ENCODE peak calls at places on chromosome 18, in eight cellular contexts. B, Z, S, I, A, E, G and C are unnamed samples.

GRCh38 chr18:68399721-68400120 is 315.2 kb downstream of the TMX3 start:
- DNase-seq in B (no peak), Z (no peak), S (no peak), I (no peak), A (no peak), E (no peak), G (no peak), C (no peak)

GRCh38 chr18:47204908-47205522 is 28.9 kb upstream of the IER3IP1 start:
- DNase-seq in B (no peak), Z (peak), S (peak), I (peak), A (peak), E (no peak), G (peak), C (peak)

GRCh38 chr18:26453370-26454030 is 94.9 kb downstream of the KCTD1 start:
- DNase-seq in B (no peak), Z (no peak), S (no peak), I (no peak), A (peak), E (no peak), G (no peak), C (no peak)

GRCh38 chr18:9629709-9630108 is 15.3 kb upstream of the PPP4R1 start:
- DNase-seq in B (no peak), Z (no peak), S (no peak), I (no peak), A (no peak), E (no peak), G (no peak), C (no peak)

GRCh38 chr18:43681661-43682060 is 404.4 kb upstream of the SYT4 start:
- DNase-seq in B (no peak), Z (no peak), S (no peak), I (no peak), A (no peak), E (no peak), G (no peak), C (no peak)

GRCh38 chr18:58557013-58557435 is 71.9 kb downstream of the ALPK2 start:
- DNase-seq in B (peak), Z (no peak), S (no peak), I (no peak), A (no peak), E (no peak), G (no peak), C (no peak)

GRCh38 chr18:76518543-76519155 is 23.6 kb upstream of the ZNF516 start:
- DNase-seq in B (no peak), Z (no peak), S (no peak), I (no peak), A (no peak), E (peak), G (peak), C (peak)

GRCh38 chr18:54532962-54533361 is 58.1 kb upstream of the DYNAP start:
- DNase-seq in B (no peak), Z (no peak), S (no peak), I (no peak), A (no peak), E (no peak), G (no peak), C (no peak)

GRCh38 chr18:25814841-25815458 is 275.5 kb downstream of the SS18 start:
- DNase-seq in B (peak), Z (no peak), S (no peak), I (no peak), A (peak), E (no peak), G (no peak), C (no peak)

GRCh38 chr18:55018602-55019001 is 59.3 kb upstream of the CCDC68 start:
- DNase-seq in B (no peak), Z (no peak), S (no peak), I (no peak), A (no peak), E (no peak), G (no peak), C (no peak)

GRCh38 chr18:73040247-73040646 is 172.5 kb upstream of the NETO1 start:
- DNase-seq in B (no peak), Z (peak), S (no peak), I (no peak), A (no peak), E (no peak), G (no peak), C (no peak)

GRCh38 chr18:37520508-37520907 is 45.1 kb downstream of the CELF4 start:
- DNase-seq in B (no peak), Z (no peak), S (no peak), I (no peak), A (no peak), E (no peak), G (no peak), C (no peak)

GRCh38 chr18:12423820-12424219 is 16.1 kb downstream of the PRELID3A start:
- DNase-seq in B (no peak), Z (no peak), S (no peak), I (no peak), A (no peak), E (no peak), G (no peak), C (no peak)

GRCh38 chr18:28080876-28081300 is 96.0 kb downstream of the CDH2 start:
- DNase-seq in B (no peak), Z (no peak), S (no peak), I (no peak), A (no peak), E (no peak), G (no peak), C (no peak)

GRCh38 chr18:54210463-54210862 is 14.0 kb downstream of the MBD2 start:
- DNase-seq in B (no peak), Z (no peak), S (no peak), I (no peak), A (no peak), E (no peak), G (no peak), C (no peak)

GRCh38 chr18:23281626-23282436 is 146.5 kb downstream of the CABLES1 start:
- DNase-seq in B (no peak), Z (no peak), S (no peak), I (no peak), A (peak), E (no peak), G (no peak), C (no peak)

GRCh38 chr18:23743733-23744333 is 54.6 kb downstream of the LAMA3 start:
- DNase-seq in B (no peak), Z (no peak), S (no peak), I (no peak), A (no peak), E (no peak), G (no peak), C (no peak)

GRCh38 chr18:26008096-26008495 is 82.3 kb downstream of the SS18 start:
- DNase-seq in B (no peak), Z (no peak), S (no peak), I (no peak), A (no peak), E (no peak), G (no peak), C (peak)

GRCh38 chr18:5661179-5661578 is 117.4 kb upstream of the EPB41L3 start:
- DNase-seq in B (no peak), Z (no peak), S (no peak), I (no peak), A (no peak), E (no peak), G (no peak), C (no peak)

GRCh38 chr18:50661013-50661412 is 101.1 kb downstream of the MAPK4 start:
- DNase-seq in B (no peak), Z (no peak), S (no peak), I (no peak), A (no peak), E (no peak), G (no peak), C (no peak)

GRCh38 chr18:64037812-64038414 is 68.0 kb downstream of the SERPINB8 start:
- DNase-seq in B (no peak), Z (peak), S (peak), I (no peak), A (peak), E (no peak), G (no peak), C (no peak)

GRCh38 chr18:26656401-26656943 is 108.1 kb upstream of the KCTD1 start:
- DNase-seq in B (no peak), Z (no peak), S (no peak), I (no peak), A (peak), E (no peak), G (no peak), C (no peak)

GRCh38 chr18:38940475-38940862 is 1374.9 kb upstream of the CELF4 start:
- DNase-seq in B (no peak), Z (no peak), S (no peak), I (no peak), A (no peak), E (no peak), G (no peak), C (no peak)

GRCh38 chr18:52936931-52937330 is 596.9 kb downstream of the DCC start:
- DNase-seq in B (no peak), Z (no peak), S (no peak), I (no peak), A (no peak), E (no peak), G (no peak), C (no peak)

GRCh38 chr18:43805646-43806194 is 528.4 kb upstream of the SYT4 start:
- DNase-seq in B (no peak), Z (no peak), S (no peak), I (no peak), A (no peak), E (no peak), G (no peak), C (no peak)

DNA sequence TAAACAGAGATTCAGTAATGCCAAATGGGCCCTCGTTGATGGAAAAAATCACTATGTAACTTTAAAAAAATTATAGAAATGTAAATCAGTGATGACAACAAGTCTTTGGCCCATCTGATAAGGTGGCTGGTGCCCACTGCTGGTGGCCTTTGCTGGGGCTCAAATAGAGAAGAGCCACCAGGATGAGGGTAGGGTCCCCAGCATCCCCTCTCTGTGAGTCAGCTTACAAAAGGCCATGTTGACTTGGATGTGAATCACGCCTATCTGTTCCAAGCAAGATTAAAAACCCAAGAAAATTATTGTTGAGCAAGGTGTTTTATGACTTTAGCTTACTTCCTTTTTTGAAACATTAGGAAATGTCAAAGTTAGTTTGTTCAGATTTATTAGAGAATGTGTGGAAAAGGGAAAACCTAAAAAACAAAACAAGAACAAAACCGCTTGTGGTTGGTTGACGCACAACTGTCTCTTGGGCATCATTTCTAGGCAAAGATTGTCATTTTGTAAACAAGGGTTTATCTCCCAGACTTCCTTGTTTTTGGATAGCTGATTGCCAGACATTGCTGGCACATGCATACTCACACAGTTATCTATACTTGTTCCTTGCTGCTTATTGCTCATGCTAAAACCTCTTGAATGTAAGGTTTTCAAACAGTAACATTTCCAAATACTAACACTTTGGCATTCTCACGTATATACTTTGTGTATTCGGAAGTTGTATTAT is 53.7 kb upstream of the ZNF396 start:
- DNase-seq in B (no peak), Z (no peak), S (no peak), I (no peak), A (no peak), E (no peak), G (no peak), C (no peak)
- TF ChIP-seq POLR2AphosphoS5 in B (no peak), Z (no peak), S (no peak), I (no peak), A (no peak), E (no peak), G (no peak), C (no peak)

GRCh38 chr18:79796016-79796415 is 1.7 kb upstream of the KCNG2 start:
- DNase-seq in B (no peak), Z (no peak), S (no peak), I (no peak), A (no peak), E (no peak), G (no peak), C (peak)

GRCh38 chr18:79798346-79798998 is 734 bp downstream of the KCNG2 start:
- DNase-seq in B (no peak), Z (no peak), S (no peak), I (no peak), A (no peak), E (no peak), G (no peak), C (peak)

GRCh38 chr18:79798999-79799370 is 1.2 kb downstream of the KCNG2 start:
- DNase-seq in B (no peak), Z (no peak), S (no peak), I (no peak), A (no peak), E (no peak), G (no peak), C (no peak)

GRCh38 chr18:79796531-79797390 is 977 bp upstream of the KCNG2 start:
- DNase-seq in B (no peak), Z (no peak), S (no peak), I (no peak), A (no peak), E (no peak), G (no peak), C (no peak)

DNA sequence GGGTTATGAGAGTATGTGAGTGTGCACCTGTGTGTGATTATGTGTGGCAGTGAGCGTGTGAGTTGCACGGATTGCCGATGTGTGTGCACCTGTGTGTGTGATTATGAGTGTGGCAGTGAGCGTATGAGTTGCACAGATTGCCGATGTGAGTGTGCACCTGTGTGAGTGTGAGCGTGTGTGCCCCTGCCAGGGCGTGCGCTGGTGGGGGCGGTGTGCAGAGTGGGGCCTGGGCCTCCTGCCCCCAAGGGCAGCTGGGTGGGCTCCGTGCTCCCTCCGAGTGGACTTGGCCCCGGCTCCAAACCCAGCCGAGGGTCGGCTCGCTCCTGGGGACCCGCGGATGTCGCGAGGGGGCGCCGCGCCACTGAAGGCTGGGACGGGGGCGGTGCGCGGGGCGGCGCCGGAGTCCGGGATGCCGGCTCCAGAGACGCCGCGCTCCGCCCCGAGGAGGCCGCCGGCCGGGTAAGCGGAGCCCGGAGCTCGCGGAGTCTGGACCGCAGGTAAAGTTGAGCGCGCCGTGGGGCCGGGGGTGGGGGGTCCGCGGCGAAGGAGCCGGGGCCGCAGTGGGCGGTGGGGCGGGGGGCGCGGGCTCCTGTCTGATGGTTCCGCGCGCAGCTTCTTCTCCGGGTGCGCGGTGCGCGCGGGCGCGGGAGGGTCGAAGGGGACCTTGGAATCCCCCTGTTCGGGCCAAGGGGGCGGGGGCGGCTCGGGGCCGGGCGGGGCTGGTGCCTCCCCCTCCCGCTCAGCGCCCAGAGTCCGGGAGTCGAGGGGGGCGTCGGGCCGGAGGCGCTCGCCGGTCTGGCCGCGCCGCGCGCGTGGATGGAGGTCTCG is at the start of gene KCNG2:
- DNase-seq in B (no peak), Z (no peak), S (no peak), I (no peak), A (peak), E (no peak), G (no peak), C (peak)
- TF ChIP-seq EP300 in B (no peak), Z (no peak), S (no peak), I (no peak), A (no peak), E (no peak), G (no peak), C (no peak)

GRCh38 chr18:79523221-79523737 is 127.5 kb downstream of the NFATC1 start:
- DNase-seq in B (no peak), Z (no peak), S (no peak), I (no peak), A (no peak), E (no peak), G (no peak), C (no peak)

GRCh38 chr18:79522451-79523220 is 126.9 kb downstream of the NFATC1 start:
- DNase-seq in B (no peak), Z (no peak), S (no peak), I (no peak), A (no peak), E (no peak), G (peak), C (no peak)

GRCh38 chr18:79525556-79526467 is 130.1 kb downstream of the NFATC1 start:
- DNase-seq in B (no peak), Z (no peak), S (no peak), I (peak), A (no peak), E (no peak), G (peak), C (peak)

GRCh38 chr18:79523738-79524180 is 128.0 kb downstream of the NFATC1 start:
- DNase-seq in B (peak), Z (no peak), S (no peak), I (no peak), A (no peak), E (no peak), G (peak), C (peak)

GRCh38 chr18:79524181-79525078 is 128.7 kb downstream of the NFATC1 start:
- DNase-seq in B (no peak), Z (no peak), S (no peak), I (no peak), A (no peak), E (no peak), G (no peak), C (peak)
- TF ChIP-seq POLR2AphosphoS5 in B (no peak), Z (no peak), S (no peak), I (no peak), A (no peak), E (no peak), G (no peak), C (no peak)

GRCh38 chr18:3207565-3207964 is 12.2 kb downstream of the MYOM1 start:
- DNase-seq in B (no peak), Z (peak), S (no peak), I (no peak), A (no peak), E (no peak), G (no peak), C (no peak)
- TF ChIP-seq EP300 in B (no peak), Z (no peak), S (no peak), I (no peak), A (no peak), E (no peak), G (no peak), C (no peak)

DNA sequence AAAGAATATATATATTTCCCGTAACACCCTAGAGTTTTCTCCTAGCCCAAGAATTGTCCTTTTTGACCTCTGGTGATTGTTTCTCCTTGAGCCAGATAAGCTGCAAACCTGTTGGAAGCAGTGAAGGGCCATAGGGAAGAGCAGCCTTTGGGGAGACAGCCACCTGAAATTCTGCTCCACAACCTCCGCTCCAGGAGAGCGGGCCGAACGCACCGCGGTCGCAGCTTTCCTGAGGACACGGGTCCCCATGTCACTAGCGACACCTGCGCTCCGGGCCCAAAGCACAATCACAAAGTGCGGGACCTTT is 620 bp upstream of the DSG2 start:
- DNase-seq in B (no peak), Z (no peak), S (no peak), I (no peak), A (no peak), E (no peak), G (peak), C (peak)
- TF ChIP-seq POLR2AphosphoS5 in B (no peak), Z (no peak), S (no peak), I (no peak), A (no peak), E (no peak), G (no peak), C (no peak)